ENCODE peak calls at places on chromosomes 6 and 20, in five cellular contexts. One of them, this sample, is unnamed. For H3K4me1, the result is how much of the 10 kb centered on the place peaks cover.

GRCh38 chr6:1068068-1068467 is 243.8 kb upstream of the FOXQ1 start:
- DNase-seq in CD8-positive, alpha-beta memory T cell: no peak
- DNase-seq in stomach: no peak
- DNase-seq in Peyer's patch: no peak
- DNase-seq in A549: no peak
- DNase-seq in this sample: no peak

GRCh38 chr6:12873706-12874105 is 157.1 kb downstream of the PHACTR1 start:
- DNase-seq in CD8-positive, alpha-beta memory T cell: no peak
- DNase-seq in stomach: no peak
- DNase-seq in Peyer's patch: no peak
- DNase-seq in A549: no peak
- DNase-seq in this sample: no peak

GRCh38 chr6:163460307-163460782 is 45.8 kb downstream of the QKI start:
- DNase-seq in CD8-positive, alpha-beta memory T cell: no peak
- DNase-seq in stomach: no peak
- DNase-seq in Peyer's patch: no peak
- DNase-seq in A549: peak
- DNase-seq in this sample: no peak

GRCh38 chr20:3334156-3334943 is 73.1 kb downstream of the DNAAF9 start:
- DNase-seq in CD8-positive, alpha-beta memory T cell: no peak
- DNase-seq in stomach: no peak
- DNase-seq in Peyer's patch: no peak
- DNase-seq in A549: no peak
- DNase-seq in this sample: no peak

GRCh38 chr20:44033344-44033743 is 118.7 kb downstream of the TOX2 start:
- DNase-seq in CD8-positive, alpha-beta memory T cell: no peak
- DNase-seq in stomach: no peak
- DNase-seq in Peyer's patch: no peak
- DNase-seq in A549: no peak
- DNase-seq in this sample: no peak

GRCh38 chr20:23655551-23656211 is 17.9 kb upstream of the CST3 start:
- DNase-seq in CD8-positive, alpha-beta memory T cell: no peak
- DNase-seq in stomach: no peak
- DNase-seq in Peyer's patch: no peak
- DNase-seq in A549: no peak
- DNase-seq in this sample: peak

GRCh38 chr20:3218307-3218988 is 9.2 kb downstream of the ITPA start:
- DNase-seq in CD8-positive, alpha-beta memory T cell: peak
- DNase-seq in stomach: peak
- DNase-seq in Peyer's patch: peak
- DNase-seq in A549: peak
- DNase-seq in this sample: peak

GRCh38 chr20:49989234-49990065 is 6.7 kb downstream of the SNAI1 start:
- DNase-seq in CD8-positive, alpha-beta memory T cell: no peak
- DNase-seq in stomach: no peak
- DNase-seq in Peyer's patch: no peak
- DNase-seq in A549: no peak
- DNase-seq in this sample: peak

GRCh38 chr20:61881861-61882260 is 183.8 kb downstream of the TAF4 start:
- DNase-seq in CD8-positive, alpha-beta memory T cell: no peak
- DNase-seq in stomach: no peak
- DNase-seq in Peyer's patch: no peak
- DNase-seq in A549: no peak
- DNase-seq in this sample: no peak

GRCh38 chr6:106281661-106282060 is 43.9 kb downstream of the ATG5 start:
- DNase-seq in CD8-positive, alpha-beta memory T cell: no peak
- DNase-seq in stomach: no peak
- DNase-seq in Peyer's patch: no peak
- DNase-seq in A549: no peak
- DNase-seq in this sample: no peak

GRCh38 chr6:26457407-26457795 is 354 bp upstream of the BTN2A1 start:
- DNase-seq in CD8-positive, alpha-beta memory T cell: no peak
- DNase-seq in stomach: no peak
- DNase-seq in Peyer's patch: no peak
- DNase-seq in A549: peak
- DNase-seq in this sample: no peak

GRCh38 chr6:107305391-107305790 is 154.0 kb downstream of the PDSS2 start:
- DNase-seq in CD8-positive, alpha-beta memory T cell: no peak
- DNase-seq in stomach: no peak
- DNase-seq in Peyer's patch: no peak
- DNase-seq in A549: no peak
- DNase-seq in this sample: no peak

GRCh38 chr6:136137008-136137689 is 113.0 kb downstream of the MTFR2 start:
- DNase-seq in CD8-positive, alpha-beta memory T cell: no peak
- DNase-seq in stomach: no peak
- DNase-seq in Peyer's patch: no peak
- DNase-seq in A549: no peak
- DNase-seq in this sample: no peak

GRCh38 chr20:63886921-63887320 is 8.0 kb upstream of the DNAJC5 start:
- DNase-seq in CD8-positive, alpha-beta memory T cell: no peak
- DNase-seq in stomach: no peak
- DNase-seq in Peyer's patch: no peak
- DNase-seq in A549: no peak
- DNase-seq in this sample: no peak

GRCh38 chr20:12762725-12763124 is 246.0 kb upstream of the SPTLC3 start:
- DNase-seq in CD8-positive, alpha-beta memory T cell: no peak
- DNase-seq in stomach: no peak
- DNase-seq in Peyer's patch: no peak
- DNase-seq in A549: no peak
- DNase-seq in this sample: no peak

GRCh38 chr6:105902401-105903031 is 183.6 kb upstream of the PRDM1 start:
- DNase-seq in CD8-positive, alpha-beta memory T cell: no peak
- DNase-seq in stomach: no peak
- DNase-seq in Peyer's patch: no peak
- DNase-seq in A549: no peak
- DNase-seq in this sample: no peak

GRCh38 chr20:18421608-18422007 is 45.2 kb downstream of the DZANK1 start:
- DNase-seq in CD8-positive, alpha-beta memory T cell: no peak
- DNase-seq in stomach: no peak
- DNase-seq in Peyer's patch: no peak
- DNase-seq in A549: no peak
- DNase-seq in this sample: no peak

GRCh38 chr6:119484598-119484997 is 135.0 kb upstream of the MAN1A1 start:
- DNase-seq in CD8-positive, alpha-beta memory T cell: no peak
- DNase-seq in stomach: no peak
- DNase-seq in Peyer's patch: no peak
- DNase-seq in A549: no peak
- DNase-seq in this sample: no peak

GRCh38 chr6:167272156-167272555 is 19.0 kb upstream of the UNC93A start:
- DNase-seq in CD8-positive, alpha-beta memory T cell: no peak
- DNase-seq in stomach: no peak
- DNase-seq in Peyer's patch: no peak
- DNase-seq in A549: no peak
- DNase-seq in this sample: no peak

DNA sequence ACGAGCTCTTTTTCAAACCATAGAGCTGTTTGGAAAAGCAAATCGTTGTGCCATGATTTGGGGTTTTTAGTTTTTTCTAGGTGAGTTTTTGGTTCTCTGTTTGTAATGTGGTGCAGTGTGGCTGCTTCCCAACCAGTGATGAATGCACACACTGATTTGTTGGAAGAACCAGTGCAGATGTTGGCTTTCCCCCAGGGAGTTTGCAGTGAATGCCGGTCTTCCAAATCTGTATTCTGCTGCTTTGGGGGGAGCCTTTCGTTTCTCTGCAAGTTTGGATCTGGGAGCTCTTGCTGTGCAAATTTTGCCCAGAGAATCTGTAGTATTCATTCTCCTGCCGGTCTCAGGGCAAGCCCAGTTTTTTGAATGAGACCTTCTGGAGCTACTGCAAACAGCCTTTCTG is 14.5 kb downstream of the HECA start:
- DNase-seq in CD8-positive, alpha-beta memory T cell: no peak
- DNase-seq in stomach: no peak
- DNase-seq in Peyer's patch: no peak
- DNase-seq in A549: no peak
- DNase-seq in this sample: no peak
- H3K4me1 ChIP-seq in CD8-positive, alpha-beta memory T cell: half or more
- H3K4me1 ChIP-seq in stomach: under half
- H3K4me1 ChIP-seq in Peyer's patch: half or more
- H3K4me1 ChIP-seq in A549: under half
- H3K4me1 ChIP-seq in this sample: under half

DNA sequence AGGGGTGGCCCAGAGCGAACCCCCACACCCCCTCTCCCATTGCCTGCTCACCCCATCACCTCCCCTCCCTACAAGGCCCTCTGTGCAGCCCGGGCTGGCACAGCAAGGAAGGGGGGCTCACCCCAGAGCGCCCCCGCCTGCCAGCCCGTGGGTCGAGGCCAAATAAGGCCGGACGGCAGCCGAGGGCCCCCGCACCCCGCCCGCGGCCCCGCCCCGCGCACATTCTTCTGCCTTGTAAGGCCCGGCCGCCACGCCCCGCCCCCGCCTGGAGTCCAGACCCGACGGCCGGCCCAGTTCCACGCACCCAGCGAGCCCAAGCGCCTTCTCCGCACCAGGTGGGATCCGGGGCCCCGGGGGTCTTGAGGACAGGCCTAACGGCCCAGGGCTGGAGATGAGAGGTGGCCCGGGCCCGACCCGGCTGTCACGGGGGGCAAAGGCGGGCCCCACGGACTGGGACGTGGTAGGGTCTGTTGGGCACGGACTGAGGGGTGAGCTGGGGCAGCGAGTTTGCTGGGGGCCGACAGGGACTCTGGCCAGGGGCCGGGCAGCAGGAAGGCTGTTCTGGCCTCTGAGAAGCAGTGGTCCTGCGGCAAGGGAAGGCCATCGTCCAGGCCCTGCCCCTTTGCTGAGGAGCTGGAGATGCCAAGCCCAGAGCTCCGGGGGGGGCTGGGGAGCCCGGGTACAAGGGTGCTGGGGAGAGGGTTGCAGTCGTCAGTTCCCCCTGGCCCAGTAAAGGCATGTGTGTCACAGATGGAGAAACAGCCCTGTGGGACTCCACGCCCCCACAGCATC is at the start of gene MYL9:
- DNase-seq in CD8-positive, alpha-beta memory T cell: no peak
- DNase-seq in stomach: peak
- DNase-seq in Peyer's patch: peak
- DNase-seq in A549: no peak
- DNase-seq in this sample: peak
- H3K27ac ChIP-seq in CD8-positive, alpha-beta memory T cell: no peak
- H3K27ac ChIP-seq in stomach: peak
- H3K27ac ChIP-seq in Peyer's patch: peak
- H3K27ac ChIP-seq in A549: peak
- H3K27ac ChIP-seq in this sample: no peak

GRCh38 chr6:157401734-157402338 is 20.8 kb downstream of the ZDHHC14 start:
- DNase-seq in CD8-positive, alpha-beta memory T cell: no peak
- DNase-seq in stomach: no peak
- DNase-seq in Peyer's patch: no peak
- DNase-seq in A549: no peak
- DNase-seq in this sample: no peak

GRCh38 chr6:157396026-157396425 is 15.0 kb downstream of the ZDHHC14 start:
- DNase-seq in CD8-positive, alpha-beta memory T cell: no peak
- DNase-seq in stomach: no peak
- DNase-seq in Peyer's patch: no peak
- DNase-seq in A549: no peak
- DNase-seq in this sample: no peak

GRCh38 chr6:157397660-157398059 is 16.7 kb downstream of the ZDHHC14 start:
- DNase-seq in CD8-positive, alpha-beta memory T cell: no peak
- DNase-seq in stomach: no peak
- DNase-seq in Peyer's patch: no peak
- DNase-seq in A549: no peak
- DNase-seq in this sample: no peak

GRCh38 chr6:157393667-157394329 is 12.8 kb downstream of the ZDHHC14 start:
- DNase-seq in CD8-positive, alpha-beta memory T cell: no peak
- DNase-seq in stomach: no peak
- DNase-seq in Peyer's patch: no peak
- DNase-seq in A549: no peak
- DNase-seq in this sample: no peak

DNA sequence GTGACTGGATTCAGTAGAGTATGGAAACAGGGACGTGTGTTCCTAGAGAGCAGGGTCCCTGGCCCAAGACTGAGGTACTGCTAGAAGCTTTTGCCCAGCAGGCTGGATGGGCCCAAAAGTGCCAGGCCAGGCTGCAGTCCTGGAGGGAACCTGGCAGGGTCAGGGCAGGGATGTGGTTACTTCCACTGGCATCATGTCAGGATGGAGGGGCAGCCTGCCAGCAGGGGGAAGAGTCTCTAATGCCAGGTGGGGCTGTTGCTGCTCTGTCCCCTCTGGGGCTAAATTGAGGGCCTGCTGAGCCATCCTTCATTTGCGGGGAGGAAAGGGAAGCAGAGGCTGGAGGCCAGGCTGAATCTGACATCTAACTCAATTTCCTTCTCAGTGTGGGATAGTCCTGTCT is 17.2 kb downstream of the ZDHHC14 start:
- DNase-seq in CD8-positive, alpha-beta memory T cell: no peak
- DNase-seq in stomach: no peak
- DNase-seq in Peyer's patch: no peak
- DNase-seq in A549: no peak
- DNase-seq in this sample: no peak
- H3K4me1 ChIP-seq in CD8-positive, alpha-beta memory T cell: under half
- H3K4me1 ChIP-seq in stomach: under half
- H3K4me1 ChIP-seq in Peyer's patch: under half
- H3K4me1 ChIP-seq in A549: under half
- H3K4me1 ChIP-seq in this sample: under half

DNA sequence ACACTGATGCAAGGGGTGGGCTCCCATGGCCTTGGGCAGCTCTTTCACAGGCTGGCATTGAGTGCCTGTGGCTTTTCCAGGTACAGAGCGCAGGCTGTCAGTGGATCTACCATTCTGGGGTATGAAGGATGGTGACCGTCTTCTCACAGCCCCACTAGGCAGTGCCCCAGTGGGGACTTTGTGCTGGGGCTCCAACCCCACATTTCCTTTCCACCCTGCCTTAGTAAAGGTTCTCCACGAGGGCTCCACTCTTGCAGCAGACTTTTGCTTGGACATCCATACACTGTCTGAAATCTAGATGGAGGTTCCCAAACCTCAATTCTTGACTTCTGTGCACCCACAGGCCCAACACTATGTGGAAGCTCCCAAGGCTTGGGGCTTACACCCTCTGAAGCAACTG is 107.9 kb upstream of the ECI2 start:
- DNase-seq in CD8-positive, alpha-beta memory T cell: no peak
- DNase-seq in stomach: no peak
- DNase-seq in Peyer's patch: no peak
- DNase-seq in A549: no peak
- DNase-seq in this sample: no peak
- H3K27ac ChIP-seq in CD8-positive, alpha-beta memory T cell: no peak
- H3K27ac ChIP-seq in stomach: no peak
- H3K27ac ChIP-seq in Peyer's patch: no peak
- H3K27ac ChIP-seq in A549: no peak
- H3K27ac ChIP-seq in this sample: no peak

GRCh38 chr6:34476941-34477340 is 11.1 kb downstream of the PACSIN1 start:
- DNase-seq in CD8-positive, alpha-beta memory T cell: no peak
- DNase-seq in stomach: no peak
- DNase-seq in Peyer's patch: no peak
- DNase-seq in A549: no peak
- DNase-seq in this sample: no peak
- H3K4me1 ChIP-seq in CD8-positive, alpha-beta memory T cell: under half
- H3K4me1 ChIP-seq in stomach: under half
- H3K4me1 ChIP-seq in Peyer's patch: under half
- H3K4me1 ChIP-seq in A549: under half
- H3K4me1 ChIP-seq in this sample: under half

This sample was measured in pancreas.